ENCODE peak calls at places on chromosomes 5 and 9, in eight cellular contexts. Z is SK-N-SH, I is HepG2, V is transverse colon, T is ovary, K is suprapubic skin, L is A549, A is tibial nerve. N is an unnamed sample.

GRCh38 chr5:150107909-150108447 is 21.6 kb upstream of the CSF1R start:
- DNase-seq in L (no peak), V (no peak), T (peak), Z (no peak), I (no peak), K (no peak), A (no peak), N (no peak)

GRCh38 chr5:149037819-149038218 is 25.0 kb downstream of the SH3TC2 start:
- DNase-seq in V (no peak), K (no peak), Z (no peak), T (no peak), L (no peak), I (no peak), A (no peak), N (no peak)

GRCh38 chr5:42250-42649 is 49.7 kb upstream of the PLEKHG4B start:
- DNase-seq in T (no peak), I (no peak), Z (no peak), L (no peak), V (no peak), K (no peak), A (no peak), N (no peak)

GRCh38 chr5:143782588-143783386 is 29.2 kb upstream of the HMHB1 start:
- DNase-seq in K (no peak), T (no peak), A (no peak), V (no peak), I (no peak), L (no peak), Z (no peak), N (no peak)

GRCh38 chr9:99516657-99517049 is 294.6 kb downstream of the SEC61B start:
- DNase-seq in K (no peak), A (no peak), Z (no peak), L (no peak), T (no peak), I (no peak), V (no peak), N (no peak)

GRCh38 chr9:128916204-128916603 is 4.6 kb upstream of the PHYHD1 start:
- DNase-seq in T (peak), L (no peak), Z (no peak), I (no peak), A (no peak), V (no peak), K (no peak), N (peak)

GRCh38 chr9:133944746-133945135 is 47.4 kb downstream of the VAV2 start:
- DNase-seq in V (no peak), T (peak), L (no peak), K (no peak), I (no peak), Z (no peak), A (no peak), N (no peak)

GRCh38 chr9:70493046-70493445 is 78.6 kb upstream of the KLF9 start:
- DNase-seq in V (no peak), I (no peak), K (no peak), Z (no peak), A (no peak), L (no peak), T (no peak), N (no peak)

GRCh38 chr9:88660611-88661010 is 125.6 kb downstream of the NXNL2 start:
- DNase-seq in V (no peak), Z (no peak), I (peak), A (no peak), K (no peak), T (no peak), L (no peak), N (no peak)

GRCh38 chr5:57117601-57118000 is 56.3 kb upstream of the GPBP1 start:
- DNase-seq in A (no peak), I (no peak), K (no peak), Z (no peak), T (no peak), L (no peak), V (no peak), N (no peak)

GRCh38 chr9:128420060-128420650 is 502 bp upstream of the CERCAM start:
- DNase-seq in L (peak), A (peak), V (peak), I (peak), Z (peak), K (no peak), T (peak), N (peak)

GRCh38 chr5:178180141-178180863 is 6.9 kb downstream of the GMCL2 start:
- DNase-seq in K (peak), A (no peak), V (no peak), L (no peak), Z (no peak), I (no peak), T (no peak), N (no peak)

GRCh38 chr9:121725008-121725795 is 73.8 kb downstream of the DAB2IP start:
- DNase-seq in A (peak), I (no peak), L (no peak), Z (no peak), V (peak), T (peak), K (peak), N (peak)

GRCh38 chr5:173458819-173459218 is 130.6 kb upstream of the STC2 start:
- DNase-seq in V (no peak), K (no peak), A (no peak), L (no peak), Z (no peak), I (no peak), T (no peak), N (no peak)

GRCh38 chr9:77021928-77022782 is 2.7 kb downstream of the FOXB2 start:
- DNase-seq in L (no peak), I (no peak), K (no peak), A (no peak), Z (peak), T (no peak), V (no peak), N (no peak)

GRCh38 chr9:137428311-137428630 is 5.1 kb downstream of the NOXA1 start:
- DNase-seq in T (peak), I (no peak), A (no peak), Z (no peak), L (no peak), K (no peak), V (no peak), N (no peak)

GRCh38 chr9:20984471-20984870 is 47.0 kb downstream of the HACD4 start:
- DNase-seq in V (no peak), L (no peak), A (no peak), T (no peak), I (no peak), Z (no peak), K (no peak), N (no peak)

GRCh38 chr5:144198386-144198785 is 27.7 kb downstream of the KCTD16 start:
- DNase-seq in T (no peak), Z (no peak), V (no peak), K (no peak), L (peak), A (no peak), I (no peak), N (no peak)

GRCh38 chr9:109794361-109795012 is 14.5 kb downstream of the PALM2AKAP2 start:
- DNase-seq in A (peak), Z (no peak), V (no peak), I (no peak), T (no peak), K (no peak), L (no peak), N (no peak)

GRCh38 chr9:93096131-93096802 is at the start of gene CARD19:
- DNase-seq in T (no peak), L (peak), I (no peak), Z (no peak), V (peak), A (peak), K (peak), N (peak)

GRCh38 chr9:131799177-131799823 is 59.4 kb upstream of the RAPGEF1 start:
- DNase-seq in K (no peak), L (no peak), Z (no peak), T (peak), A (peak), I (peak), V (peak), N (no peak)

GRCh38 chr9:123562844-123563346 is 206.9 kb downstream of the CRB2 start:
- DNase-seq in L (no peak), V (no peak), I (no peak), T (no peak), A (no peak), Z (no peak), K (no peak), N (peak)

GRCh38 chr5:69042915-69043795 is 50.7 kb upstream of the SLC30A5 start:
- DNase-seq in T (peak), I (peak), K (peak), L (peak), A (peak), V (peak), Z (peak), N (peak)

GRCh38 chr5:76041863-76042262 is 41.3 kb upstream of the SV2C start:
- DNase-seq in L (no peak), K (no peak), T (no peak), I (no peak), Z (no peak), V (no peak), A (no peak), N (no peak)

GRCh38 chr5:139676951-139677367 is 28.8 kb downstream of the CXXC5 start:
- DNase-seq in L (no peak), V (no peak), Z (peak), T (no peak), K (no peak), I (no peak), A (no peak), N (no peak)

GRCh38 chr9:123999668-124000067 is 11.9 kb upstream of the LHX2 start:
- DNase-seq in I (no peak), L (peak), V (no peak), K (no peak), T (no peak), Z (peak), A (no peak), N (no peak)

GRCh38 chr5:55603947-55604346 is 69.2 kb upstream of the PLPP1 start:
- DNase-seq in L (no peak), A (no peak), V (no peak), I (no peak), K (no peak), Z (no peak), T (no peak), N (no peak)

GRCh38 chr5:109743770-109744212 is 54.1 kb downstream of the MAN2A1 start:
- DNase-seq in V (no peak), A (no peak), L (peak), Z (no peak), T (no peak), I (peak), K (no peak), N (no peak)

GRCh38 chr5:150648294-150649107 is 8.0 kb downstream of the SYNPO start:
- DNase-seq in L (no peak), Z (no peak), T (no peak), I (no peak), V (no peak), K (no peak), A (no peak), N (no peak)

GRCh38 chr5:27315541-27316282 is 277.3 kb upstream of the CDH9 start:
- DNase-seq in A (no peak), K (no peak), L (no peak), T (no peak), Z (no peak), V (no peak), I (no peak), N (no peak)

GRCh38 chr9:14424983-14425382 is 111.0 kb upstream of the NFIB start:
- DNase-seq in I (no peak), L (no peak), K (no peak), A (no peak), Z (no peak), T (no peak), V (no peak), N (no peak)

GRCh38 chr5:136018814-136019777 is 9.7 kb upstream of the TGFBI start:
- DNase-seq in L (no peak), A (peak), Z (peak), I (peak), K (no peak), T (no peak), V (peak), N (peak)

GRCh38 chr5:38591450-38591849 is 35.0 kb upstream of the LIFR start:
- DNase-seq in T (no peak), A (no peak), Z (no peak), K (no peak), V (no peak), L (no peak), I (no peak), N (no peak)

GRCh38 chr5:37396352-37396751 is 17.2 kb downstream of the WDR70 start:
- DNase-seq in A (no peak), I (no peak), K (no peak), Z (no peak), T (no peak), L (no peak), V (no peak), N (no peak)

GRCh38 chr9:84823426-84824271 is 154.1 kb downstream of the NTRK2 start:
- DNase-seq in I (no peak), Z (no peak), V (peak), T (no peak), L (no peak), K (no peak), A (peak), N (no peak)

GRCh38 chr9:84828101-84828500 is 158.6 kb downstream of the NTRK2 start:
- DNase-seq in T (no peak), L (no peak), Z (no peak), V (no peak), K (no peak), A (no peak), I (no peak), N (no peak)

GRCh38 chr9:84827248-84827786 is 157.8 kb downstream of the NTRK2 start:
- DNase-seq in K (no peak), V (no peak), L (no peak), A (peak), Z (no peak), T (no peak), I (no peak), N (no peak)

GRCh38 chr9:84819446-84819845 is 149.9 kb downstream of the NTRK2 start:
- DNase-seq in Z (no peak), T (no peak), I (no peak), V (no peak), L (no peak), A (no peak), K (no peak), N (no peak)

DNA sequence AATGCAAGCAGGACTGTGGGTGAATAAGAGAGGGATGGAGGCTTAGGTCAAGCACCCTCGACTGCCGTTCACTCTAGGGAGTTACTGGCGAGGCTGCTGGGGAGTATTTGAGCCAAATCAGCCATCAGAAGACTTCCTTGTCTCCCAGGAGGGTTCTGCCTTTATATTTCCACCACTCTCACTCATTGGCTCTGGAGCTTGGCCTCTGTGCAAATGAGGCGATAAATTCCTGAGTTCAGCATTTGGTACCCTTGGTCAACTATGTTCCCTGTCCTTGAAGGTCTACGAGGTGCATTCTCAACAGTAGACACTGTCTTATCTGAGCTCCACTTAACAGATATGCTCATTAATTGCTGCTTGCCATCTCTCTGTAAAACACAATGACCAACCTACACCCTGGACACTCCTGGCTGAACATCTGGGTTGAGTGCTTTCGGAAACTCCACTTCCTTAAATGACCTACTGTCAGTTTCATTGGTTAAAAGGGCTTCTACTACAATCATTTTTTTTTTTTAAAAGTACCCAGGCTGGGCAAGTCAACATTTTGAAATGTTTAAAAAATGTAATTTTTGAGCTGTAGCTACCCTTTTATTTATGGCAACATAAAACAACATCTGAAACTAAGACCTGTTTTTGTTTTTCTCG is 153.2 kb downstream of the NTRK2 start:
- DNase-seq in A (no peak), Z (no peak), I (no peak), K (no peak), L (no peak), T (no peak), V (no peak), N (no peak)
- TF ChIP-seq EP300 in A (no peak), Z (no peak), I (no peak), K (no peak), L (no peak), T (no peak), V (no peak), N (no peak)

GRCh38 chr9:35812025-35812602 is at the start of gene SPAG8:
- DNase-seq in L (peak), A (peak), V (peak), I (peak), Z (peak), T (peak), K (peak), N (peak)

GRCh38 chr9:35814106-35814840 is 569 bp downstream of the HINT2 start:
- DNase-seq in I (peak), V (peak), L (peak), T (peak), Z (peak), A (peak), K (peak), N (peak)

GRCh38 chr9:35808433-35808832 is 3.6 kb downstream of the SPAG8 start:
- DNase-seq in T (no peak), V (no peak), Z (no peak), L (no peak), I (no peak), A (no peak), K (no peak), N (no peak)

GRCh38 chr9:35813434-35814105 is 1.3 kb downstream of the HINT2 start:
- DNase-seq in I (peak), A (no peak), T (no peak), Z (peak), K (no peak), V (no peak), L (peak), N (no peak)

GRCh38 chr9:35811364-35812024 is 568 bp downstream of the SPAG8 start:
- DNase-seq in L (no peak), K (peak), I (no peak), T (peak), A (peak), V (no peak), Z (no peak), N (peak)
- TF ChIP-seq EP300 in L (no peak), K (no peak), I (no peak), T (no peak), A (no peak), V (no peak), Z (no peak), N (no peak)

GRCh38 chr5:81115261-81115660 is 117.9 kb upstream of the CKMT2 start:
- DNase-seq in K (no peak), V (no peak), I (no peak), A (no peak), T (no peak), L (no peak), Z (no peak), N (no peak)
- TF ChIP-seq EP300 in K (no peak), V (no peak), I (no peak), A (no peak), T (no peak), L (no peak), Z (no peak), N (no peak)

GRCh38 chr5:10923310-10923709 is 162.3 kb upstream of the DAP start:
- DNase-seq in K (no peak), T (no peak), Z (no peak), V (no peak), A (no peak), I (no peak), L (no peak), N (no peak)
- TF ChIP-seq EP300 in K (no peak), T (no peak), Z (no peak), V (no peak), A (no peak), I (no peak), L (no peak), N (no peak)

GRCh38 chr9:87502446-87503232 is 5.0 kb downstream of the DAPK1 start:
- DNase-seq in T (no peak), V (peak), L (no peak), K (no peak), A (no peak), I (no peak), Z (no peak), N (no peak)
- TF ChIP-seq EP300 in T (no peak), V (no peak), L (no peak), K (no peak), A (peak), I (no peak), Z (no peak), N (no peak)